ENCODE peak calls at places on chromosome 9, in five cellular contexts. G is NAMALWA, L is caudate nucleus, B is type B pancreatic cell, W is activated T-cell treated with anti-CD3 and anti-CD28 coated beads for 1 hour. E is an unnamed sample.

GRCh38 chr9:14942037-14942436 is 31.8 kb upstream of the FREM1 start:
- DNase-seq in G (no peak), W (no peak), B (no peak), L (no peak), E (no peak)

GRCh38 chr9:14538529-14538928 is 154.7 kb downstream of the ZDHHC21 start:
- DNase-seq in L (no peak), B (no peak), W (no peak), G (no peak), E (no peak)

GRCh38 chr9:133768859-133769510 is 30.8 kb upstream of the SARDH start:
- DNase-seq in W (no peak), G (peak), B (peak), L (no peak), E (peak)

GRCh38 chr9:97907051-97907450 is 15.2 kb downstream of the TRMO start:
- DNase-seq in L (no peak), W (no peak), G (no peak), B (no peak), E (no peak)

GRCh38 chr9:99966001-99966400 is 59.5 kb downstream of the STX17 start:
- DNase-seq in B (no peak), L (no peak), W (no peak), G (no peak), E (no peak)

GRCh38 chr9:72633966-72634365 is 112.6 kb downstream of the TMC1 start:
- DNase-seq in B (no peak), L (no peak), W (no peak), G (no peak), E (no peak)

GRCh38 chr9:21317956-21318923 is 13.1 kb upstream of the IFNA5 start:
- DNase-seq in G (peak), B (no peak), W (no peak), L (no peak), E (no peak)

GRCh38 chr9:92715488-92716231 is 45.7 kb upstream of the IPPK start:
- DNase-seq in W (no peak), G (no peak), L (no peak), B (peak), E (no peak)

GRCh38 chr9:38085308-38085707 is 16.3 kb upstream of the SHB start:
- DNase-seq in G (no peak), L (no peak), B (peak), W (no peak), E (no peak)

GRCh38 chr9:99093492-99093791 is 11.5 kb upstream of the TGFBR1 start:
- DNase-seq in B (no peak), W (no peak), L (no peak), G (no peak), E (no peak)

GRCh38 chr9:125189011-125189360 is 617 bp downstream of the PPP6C start:
- DNase-seq in W (peak), G (peak), L (no peak), B (no peak), E (peak)

GRCh38 chr9:126407125-126407870 is 80.7 kb downstream of the MVB12B start:
- DNase-seq in G (no peak), B (no peak), W (no peak), L (no peak), E (no peak)

GRCh38 chr9:92142329-92142728 is 27.1 kb upstream of the SPTLC1 start:
- DNase-seq in G (no peak), W (no peak), B (no peak), L (no peak), E (no peak)

GRCh38 chr9:97740848-97741821 is 44.0 kb upstream of the XPA start:
- DNase-seq in G (no peak), B (peak), L (no peak), W (no peak), E (peak)

GRCh38 chr9:113988951-113989780 is 88.9 kb downstream of the AMBP start:
- DNase-seq in W (no peak), L (no peak), G (no peak), B (no peak), E (no peak)

GRCh38 chr9:135014341-135015010 is 73.0 kb upstream of the OLFM1 start:
- DNase-seq in G (no peak), W (no peak), B (no peak), L (no peak), E (no peak)

GRCh38 chr9:122318284-122318683 is 52.5 kb upstream of the PTGS1 start:
- DNase-seq in G (no peak), B (no peak), W (no peak), L (no peak), E (no peak)

GRCh38 chr9:135228345-135228982 is 141.0 kb downstream of the OLFM1 start:
- DNase-seq in L (no peak), B (no peak), G (no peak), W (no peak), E (no peak)